ENCODE peak calls at places on chromosomes 13 and 19, in seven cellular contexts. U is fibroblast of lung, K is IMR-90, O is astrocyte, M is mammary epithelial cell, S is neural progenitor cell, C is A549. L is an unnamed sample.

GRCh38 chr19:49151339-49152217 is 3.6 kb downstream of the HRC start:
- DNase-seq in U (peak), K (peak), O (no peak), M (peak), S (peak), C (peak), L (peak)

GRCh38 chr19:55486971-55487883 is 1.0 kb upstream of the SSC5D start:
- DNase-seq in U (peak), K (peak), O (peak), M (peak), S (peak), C (peak), L (peak)

GRCh38 chr13:42041684-42042035 is 6.8 kb upstream of the DGKH start:
- DNase-seq in U (peak), K (peak), O (peak), M (peak), S (peak), C (peak), L (peak)

GRCh38 chr19:10086904-10087256 is 763 bp downstream of the SHFL start:
- DNase-seq in U (no peak), K (no peak), O (no peak), M (no peak), S (peak), C (no peak), L (peak)

GRCh38 chr19:44367024-44367423 is 10.5 kb upstream of the ZNF112 start:
- DNase-seq in U (peak), K (no peak), O (no peak), M (no peak), S (no peak), C (peak), L (no peak)

GRCh38 chr13:66835040-66835628 is 395.0 kb downstream of the PCDH9 start:
- DNase-seq in U (peak), K (peak), O (peak), M (no peak), S (peak), C (peak), L (no peak)

GRCh38 chr19:756232-756631 is 5.3 kb downstream of the MISP start:
- DNase-seq in U (peak), K (peak), O (peak), M (peak), S (no peak), C (peak), L (peak)

GRCh38 chr13:21365574-21365973 is 93.5 kb downstream of the ZDHHC20 start:
- DNase-seq in U (no peak), K (no peak), O (no peak), M (no peak), S (no peak), C (no peak), L (no peak)

GRCh38 chr19:56403261-56403660 is 871 bp upstream of the ZNF583 start:
- DNase-seq in U (peak), K (peak), O (peak), M (no peak), S (peak), C (no peak), L (peak)

GRCh38 chr19:46466536-46467199 is 4.7 kb downstream of the PNMA8A start:
- DNase-seq in U (peak), K (peak), O (peak), M (peak), S (no peak), C (no peak), L (peak)

GRCh38 chr19:4744451-4745170 is 21.0 kb upstream of the DPP9 start:
- DNase-seq in U (peak), K (peak), O (peak), M (peak), S (no peak), C (peak), L (peak)

GRCh38 chr13:27635256-27635655 is 13.6 kb downstream of the POLR1D start:
- DNase-seq in U (no peak), K (no peak), O (no peak), M (no peak), S (no peak), C (no peak), L (no peak)

GRCh38 chr19:13031917-13032623 is 36.8 kb downstream of the NFIX start:
- DNase-seq in U (peak), K (peak), O (peak), M (peak), S (peak), C (no peak), L (peak)

GRCh38 chr19:656751-657559 is 6.1 kb downstream of the RNF126 start:
- DNase-seq in U (no peak), K (no peak), O (no peak), M (no peak), S (no peak), C (no peak), L (no peak)

GRCh38 chr19:51123381-51124186 is 1.1 kb upstream of the SIGLEC9 start:
- DNase-seq in U (no peak), K (no peak), O (no peak), M (no peak), S (no peak), C (no peak), L (no peak)

GRCh38 chr13:38490657-38491056 is 141.0 kb downstream of the UFM1 start:
- DNase-seq in U (no peak), K (no peak), O (no peak), M (no peak), S (no peak), C (no peak), L (no peak)

GRCh38 chr13:97921146-97921776 is 32.2 kb upstream of the IPO5 start:
- DNase-seq in U (no peak), K (peak), O (no peak), M (no peak), S (no peak), C (no peak), L (peak)

GRCh38 chr19:49879243-49879960 is 1.9 kb downstream of the TBC1D17 start:
- DNase-seq in U (no peak), K (no peak), O (no peak), M (no peak), S (no peak), C (peak), L (no peak)

GRCh38 chr19:56348289-56348877 is 33.7 kb upstream of the ZSCAN5A start:
- DNase-seq in U (no peak), K (no peak), O (no peak), M (peak), S (peak), C (peak), L (peak)

GRCh38 chr19:6693681-6694080 is 23.7 kb upstream of the TNFSF14 start:
- DNase-seq in U (no peak), K (no peak), O (no peak), M (no peak), S (no peak), C (peak), L (no peak)

GRCh38 chr13:44306401-44307192 is 67.0 kb upstream of the SERP2 start:
- DNase-seq in U (peak), K (peak), O (peak), M (peak), S (peak), C (peak), L (peak)

GRCh38 chr13:111064661-111065060 is 50.4 kb upstream of the ARHGEF7 start:
- DNase-seq in U (no peak), K (no peak), O (no peak), M (no peak), S (no peak), C (no peak), L (no peak)

GRCh38 chr19:49073514-49074378 is 1.2 kb upstream of the KCNA7 start:
- DNase-seq in U (no peak), K (no peak), O (no peak), M (peak), S (peak), C (peak), L (peak)

GRCh38 chr13:110015253-110015652 is 228.9 kb upstream of the IRS2 start:
- DNase-seq in U (peak), K (peak), O (peak), M (peak), S (no peak), C (peak), L (peak)

GRCh38 chr19:7963566-7963965 is 20.1 kb upstream of the TIMM44 start:
- DNase-seq in U (no peak), K (no peak), O (no peak), M (no peak), S (no peak), C (no peak), L (no peak)

GRCh38 chr13:47463726-47464125 is 537.3 kb downstream of the SUCLA2 start:
- DNase-seq in U (peak), K (peak), O (peak), M (no peak), S (no peak), C (no peak), L (peak)

GRCh38 chr19:45069056-45069455 is 7.2 kb downstream of the ZNF296 start:
- DNase-seq in U (peak), K (no peak), O (no peak), M (peak), S (peak), C (peak), L (peak)

GRCh38 chr19:29311391-29311790 is 98.4 kb upstream of the UQCRFS1 start:
- DNase-seq in U (no peak), K (no peak), O (no peak), M (no peak), S (peak), C (no peak), L (no peak)

GRCh38 chr13:104984296-104984818 is 1551.1 kb downstream of the EFNB2 start:
- DNase-seq in U (peak), K (peak), O (peak), M (peak), S (no peak), C (no peak), L (no peak)

GRCh38 chr13:106286811-106287210 is 248.7 kb downstream of the EFNB2 start:
- DNase-seq in U (no peak), K (no peak), O (no peak), M (no peak), S (peak), C (no peak), L (no peak)

GRCh38 chr19:38079926-38080380 is 144.1 kb downstream of the DPF1 start:
- DNase-seq in U (peak), K (peak), O (peak), M (peak), S (no peak), C (peak), L (peak)

GRCh38 chr13:43648733-43649132 is 138.0 kb downstream of the ENOX1 start:
- DNase-seq in U (peak), K (no peak), O (peak), M (no peak), S (no peak), C (no peak), L (no peak)

GRCh38 chr13:25860862-25861261 is 191.0 kb downstream of the SHISA2 start:
- DNase-seq in U (peak), K (peak), O (peak), M (peak), S (no peak), C (no peak), L (peak)

GRCh38 chr19:10388957-10389356 is 8.6 kb upstream of the TYK2 start:
- DNase-seq in U (peak), K (peak), O (peak), M (peak), S (peak), C (peak), L (peak)

GRCh38 chr19:1106841-1107654 is 3.3 kb downstream of the GPX4 start:
- DNase-seq in U (peak), K (peak), O (peak), M (peak), S (no peak), C (peak), L (peak)

GRCh38 chr19:42693760-42694350 is 46.4 kb downstream of the PSG3 start:
- DNase-seq in U (peak), K (peak), O (peak), M (peak), S (no peak), C (peak), L (peak)

GRCh38 chr13:95391785-95392184 is 90.5 kb upstream of the ABCC4 start:
- DNase-seq in U (no peak), K (no peak), O (no peak), M (no peak), S (no peak), C (no peak), L (no peak)

GRCh38 chr19:45470147-45471081 is 2.6 kb downstream of the FOSB start:
- DNase-seq in U (peak), K (peak), O (peak), M (peak), S (no peak), C (peak), L (peak)

GRCh38 chr19:34962281-34962944 is 1.6 kb downstream of the ZNF792 start:
- DNase-seq in U (no peak), K (peak), O (no peak), M (no peak), S (no peak), C (no peak), L (no peak)
- H3K27ac ChIP-seq in U (no peak), K (no peak), O (no peak), M (no peak), S (no peak), C (no peak), L (no peak)

GRCh38 chr13:51998723-51999471 is 12.4 kb downstream of the ATP7B start:
- DNase-seq in U (no peak), K (no peak), O (no peak), M (no peak), S (no peak), C (no peak), L (no peak)
- H3K4me2 ChIP-seq in U (no peak), K (peak), O (no peak), M (peak), S (peak), C (no peak), L (no peak)

GRCh38 chr19:14561249-14561648 is 10.6 kb downstream of the NDUFB7 start:
- DNase-seq in U (no peak), K (no peak), O (no peak), M (no peak), S (no peak), C (no peak), L (no peak)
- H3K27ac ChIP-seq in U (peak), K (no peak), O (no peak), M (peak), S (peak), C (no peak), L (no peak)

GRCh38 chr19:3145909-3146676 is 10.3 kb downstream of the GNA15 start:
- DNase-seq in U (no peak), K (no peak), O (no peak), M (no peak), S (peak), C (no peak), L (no peak)
- H3K4me2 ChIP-seq in U (no peak), K (no peak), O (no peak), M (no peak), S (no peak), C (no peak), L (no peak)

GRCh38 chr19:2524840-2525723 is 49.2 kb downstream of the GADD45B start:
- DNase-seq in U (peak), K (peak), O (peak), M (peak), S (no peak), C (peak), L (peak)
- H3K27ac ChIP-seq in U (peak), K (peak), O (peak), M (no peak), S (no peak), C (peak), L (peak)

DNA sequence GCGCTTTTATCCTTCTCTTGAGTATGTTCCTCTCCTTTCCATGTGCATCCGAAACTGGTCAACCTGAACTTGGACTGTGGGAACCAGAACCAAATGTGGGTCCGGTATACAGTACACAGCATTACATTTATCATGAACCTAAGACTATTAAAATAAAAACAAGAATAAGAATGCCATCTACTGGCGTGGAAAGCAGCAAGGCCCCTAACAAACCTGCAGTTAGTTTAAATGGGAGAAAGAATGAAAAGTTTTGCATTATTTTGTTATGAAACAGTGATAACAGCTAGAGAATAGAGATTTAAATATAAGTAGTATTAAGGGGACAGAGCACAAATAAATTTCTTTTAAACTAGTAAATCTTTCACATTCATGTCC is 159.5 kb downstream of the RBM26 start:
- DNase-seq in U (no peak), K (no peak), O (no peak), M (no peak), S (no peak), C (peak), L (no peak)
- H3K4me2 ChIP-seq in U (no peak), K (no peak), O (no peak), M (no peak), S (no peak), C (no peak), L (no peak)

GRCh38 chr19:18424890-18425514 is 5.8 kb downstream of the SSBP4 start:
- DNase-seq in U (no peak), K (no peak), O (no peak), M (no peak), S (no peak), C (no peak), L (no peak)

GRCh38 chr19:18425515-18426415 is 6.6 kb downstream of the SSBP4 start:
- DNase-seq in U (peak), K (peak), O (peak), M (no peak), S (no peak), C (no peak), L (peak)

GRCh38 chr19:18427080-18427751 is 8.0 kb downstream of the SSBP4 start:
- DNase-seq in U (no peak), K (no peak), O (no peak), M (no peak), S (no peak), C (no peak), L (no peak)

GRCh38 chr19:18427752-18428131 is 8.5 kb downstream of the SSBP4 start:
- DNase-seq in U (no peak), K (no peak), O (no peak), M (no peak), S (no peak), C (no peak), L (no peak)

DNA sequence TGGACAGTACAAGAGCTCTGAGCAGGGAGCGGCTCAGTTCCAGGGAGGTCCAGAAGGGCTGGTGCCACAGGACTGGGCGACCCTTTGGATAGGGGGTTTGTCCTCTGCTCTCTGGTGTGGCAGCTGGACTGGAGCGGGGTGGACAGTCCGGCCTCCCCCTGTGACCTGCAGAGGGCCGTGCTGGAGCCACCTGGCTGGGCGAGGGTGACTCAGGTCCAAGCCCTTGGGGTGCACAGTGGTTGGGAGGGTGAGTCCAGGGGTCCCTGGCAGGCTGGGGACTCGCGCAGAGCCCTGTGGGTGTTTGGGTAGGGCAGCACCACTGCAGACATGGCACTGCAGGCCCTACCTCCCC is 7.2 kb downstream of the SSBP4 start:
- DNase-seq in U (no peak), K (no peak), O (no peak), M (no peak), S (no peak), C (no peak), L (no peak)
- H3K27ac ChIP-seq in U (peak), K (peak), O (no peak), M (no peak), S (no peak), C (no peak), L (peak)

GRCh38 chr19:34269489-34269888 is 15.1 kb downstream of the GARRE1 start:
- DNase-seq in U (no peak), K (no peak), O (no peak), M (no peak), S (no peak), C (no peak), L (no peak)
- H3K4me2 ChIP-seq in U (peak), K (peak), O (peak), M (peak), S (no peak), C (no peak), L (peak)

DNA sequence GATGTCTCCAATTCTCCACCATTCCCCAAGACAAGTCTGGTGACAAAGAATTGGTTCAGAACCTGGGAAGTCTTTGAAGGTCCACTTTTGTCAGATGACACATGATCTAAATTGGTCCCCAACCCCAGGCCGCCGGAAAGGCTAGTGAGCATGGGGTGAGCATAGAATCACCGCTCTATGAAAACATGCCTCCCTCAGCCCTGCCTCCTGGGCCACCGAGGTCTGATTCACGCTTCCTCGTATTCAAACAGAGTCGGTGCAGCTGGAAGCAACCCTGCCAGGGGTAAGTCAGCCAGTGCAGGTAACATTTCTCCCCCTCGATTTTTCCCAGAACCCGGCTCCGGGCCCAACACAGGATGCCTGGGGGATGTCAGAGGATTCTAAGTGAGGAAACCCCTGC is 33.9 kb upstream of the KLF2 start:
- DNase-seq in U (no peak), K (no peak), O (no peak), M (no peak), S (no peak), C (no peak), L (no peak)
- H3K27ac ChIP-seq in U (no peak), K (no peak), O (no peak), M (no peak), S (no peak), C (no peak), L (no peak)

GRCh38 chr19:39126593-39127187 is 1.1 kb downstream of the PAK4 start:
- DNase-seq in U (peak), K (no peak), O (peak), M (peak), S (peak), C (peak), L (peak)
- H3K4me2 ChIP-seq in U (peak), K (peak), O (peak), M (peak), S (peak), C (peak), L (peak)